ENCODE peak calls at places on chromosomes 6 and 20, in eight cellular contexts. One of them, this sample, is unnamed.

GRCh38 chr6:66226099-66226498 is 519.1 kb upstream of the EYS start:
- DNase-seq in NCI-H748 treated with DMSO at 0.1 percent for 48 hours: peak; percentile 47
- DNase-seq in fibroblast of mammary gland: peak; percentile 8
- DNase-seq in kidney glomerular epithelial cell: no peak
- DNase-seq in T1000: no peak
- DNase-seq in GDM1: no peak
- DNase-seq in anterior cingulate cortex: peak; percentile 0
- DNase-seq in left ventricle myocardium inferior: no peak
- DNase-seq in this sample: peak; percentile 19

GRCh38 chr6:41706876-41707564 is 28.4 kb downstream of the TFEB start:
- DNase-seq in NCI-H748 treated with DMSO at 0.1 percent for 48 hours: no peak
- DNase-seq in fibroblast of mammary gland: peak; percentile 61
- DNase-seq in kidney glomerular epithelial cell: no peak
- DNase-seq in T1000: no peak
- DNase-seq in GDM1: no peak
- DNase-seq in anterior cingulate cortex: peak; percentile 26
- DNase-seq in left ventricle myocardium inferior: no peak
- DNase-seq in this sample: peak; percentile 40

GRCh38 chr20:64041781-64042771 is 6.1 kb downstream of the C20orf204 start:
- DNase-seq in NCI-H748 treated with DMSO at 0.1 percent for 48 hours: no peak
- DNase-seq in fibroblast of mammary gland: no peak
- DNase-seq in kidney glomerular epithelial cell: no peak
- DNase-seq in T1000: no peak
- DNase-seq in GDM1: no peak
- DNase-seq in anterior cingulate cortex: no peak
- DNase-seq in left ventricle myocardium inferior: no peak
- DNase-seq in this sample: no peak

GRCh38 chr6:99568103-99568933 is at the start of gene CCNC:
- DNase-seq in NCI-H748 treated with DMSO at 0.1 percent for 48 hours: peak; percentile 81
- DNase-seq in fibroblast of mammary gland: peak; percentile 97
- DNase-seq in kidney glomerular epithelial cell: peak; percentile 92
- DNase-seq in T1000: peak; percentile 95
- DNase-seq in GDM1: peak; percentile 90
- DNase-seq in anterior cingulate cortex: peak; percentile 91
- DNase-seq in left ventricle myocardium inferior: peak; percentile 91
- DNase-seq in this sample: peak; percentile 95

GRCh38 chr6:39263299-39264037 is 34.2 kb upstream of the KCNK5 start:
- DNase-seq in NCI-H748 treated with DMSO at 0.1 percent for 48 hours: no peak
- DNase-seq in fibroblast of mammary gland: peak; percentile 2
- DNase-seq in kidney glomerular epithelial cell: no peak
- DNase-seq in T1000: no peak
- DNase-seq in GDM1: no peak
- DNase-seq in anterior cingulate cortex: no peak
- DNase-seq in left ventricle myocardium inferior: no peak
- DNase-seq in this sample: no peak

GRCh38 chr6:111573118-111573883 is 32.4 kb downstream of the TRAF3IP2 start:
- DNase-seq in NCI-H748 treated with DMSO at 0.1 percent for 48 hours: no peak
- DNase-seq in fibroblast of mammary gland: peak; percentile 81
- DNase-seq in kidney glomerular epithelial cell: peak; percentile 21
- DNase-seq in T1000: no peak
- DNase-seq in GDM1: no peak
- DNase-seq in anterior cingulate cortex: peak; percentile 28
- DNase-seq in left ventricle myocardium inferior: no peak
- DNase-seq in this sample: no peak

GRCh38 chr20:51424270-51425041 is 118.1 kb downstream of the NFATC2 start:
- DNase-seq in NCI-H748 treated with DMSO at 0.1 percent for 48 hours: no peak
- DNase-seq in fibroblast of mammary gland: no peak
- DNase-seq in kidney glomerular epithelial cell: no peak
- DNase-seq in T1000: no peak
- DNase-seq in GDM1: no peak
- DNase-seq in anterior cingulate cortex: no peak
- DNase-seq in left ventricle myocardium inferior: no peak
- DNase-seq in this sample: no peak

GRCh38 chr6:110098511-110099116 is 80.9 kb downstream of the WASF1 start:
- DNase-seq in NCI-H748 treated with DMSO at 0.1 percent for 48 hours: no peak
- DNase-seq in fibroblast of mammary gland: no peak
- DNase-seq in kidney glomerular epithelial cell: no peak
- DNase-seq in T1000: no peak
- DNase-seq in GDM1: no peak
- DNase-seq in anterior cingulate cortex: no peak
- DNase-seq in left ventricle myocardium inferior: no peak
- DNase-seq in this sample: no peak

GRCh38 chr6:105594272-105594671 is 191.4 kb upstream of the PREP start:
- DNase-seq in NCI-H748 treated with DMSO at 0.1 percent for 48 hours: no peak
- DNase-seq in fibroblast of mammary gland: no peak
- DNase-seq in kidney glomerular epithelial cell: no peak
- DNase-seq in T1000: no peak
- DNase-seq in GDM1: no peak
- DNase-seq in anterior cingulate cortex: no peak
- DNase-seq in left ventricle myocardium inferior: no peak
- DNase-seq in this sample: no peak

GRCh38 chr6:40989204-40990179 is 49.5 kb downstream of the UNC5CL start:
- DNase-seq in NCI-H748 treated with DMSO at 0.1 percent for 48 hours: no peak
- DNase-seq in fibroblast of mammary gland: no peak
- DNase-seq in kidney glomerular epithelial cell: no peak
- DNase-seq in T1000: no peak
- DNase-seq in GDM1: no peak
- DNase-seq in anterior cingulate cortex: no peak
- DNase-seq in left ventricle myocardium inferior: no peak
- DNase-seq in this sample: no peak

GRCh38 chr20:2349801-2350200 is 30.9 kb upstream of the TGM6 start:
- DNase-seq in NCI-H748 treated with DMSO at 0.1 percent for 48 hours: no peak
- DNase-seq in fibroblast of mammary gland: no peak
- DNase-seq in kidney glomerular epithelial cell: no peak
- DNase-seq in T1000: no peak
- DNase-seq in GDM1: no peak
- DNase-seq in anterior cingulate cortex: no peak
- DNase-seq in left ventricle myocardium inferior: no peak
- DNase-seq in this sample: no peak

GRCh38 chr20:56422131-56422823 is 10.2 kb downstream of the CASS4 start:
- DNase-seq in NCI-H748 treated with DMSO at 0.1 percent for 48 hours: no peak
- DNase-seq in fibroblast of mammary gland: peak; percentile 72
- DNase-seq in kidney glomerular epithelial cell: peak; percentile 95
- DNase-seq in T1000: no peak
- DNase-seq in GDM1: peak; percentile 34
- DNase-seq in anterior cingulate cortex: no peak
- DNase-seq in left ventricle myocardium inferior: no peak
- DNase-seq in this sample: no peak

GRCh38 chr6:138085839-138086222 is 21.4 kb downstream of the PERP start:
- DNase-seq in NCI-H748 treated with DMSO at 0.1 percent for 48 hours: no peak
- DNase-seq in fibroblast of mammary gland: no peak
- DNase-seq in kidney glomerular epithelial cell: no peak
- DNase-seq in T1000: no peak
- DNase-seq in GDM1: no peak
- DNase-seq in anterior cingulate cortex: no peak
- DNase-seq in left ventricle myocardium inferior: no peak
- DNase-seq in this sample: no peak

GRCh38 chr6:35497571-35498406 is 910 bp upstream of the TEAD3 start:
- DNase-seq in NCI-H748 treated with DMSO at 0.1 percent for 48 hours: no peak
- DNase-seq in fibroblast of mammary gland: peak; percentile 85
- DNase-seq in kidney glomerular epithelial cell: no peak
- DNase-seq in T1000: peak; percentile 54
- DNase-seq in GDM1: no peak
- DNase-seq in anterior cingulate cortex: no peak
- DNase-seq in left ventricle myocardium inferior: peak; percentile 83
- DNase-seq in this sample: no peak

GRCh38 chr20:48771542-48771941 is 56.3 kb downstream of the PREX1 start:
- DNase-seq in NCI-H748 treated with DMSO at 0.1 percent for 48 hours: no peak
- DNase-seq in fibroblast of mammary gland: peak; percentile 41
- DNase-seq in kidney glomerular epithelial cell: peak; percentile 30
- DNase-seq in T1000: no peak
- DNase-seq in GDM1: peak; percentile 70
- DNase-seq in anterior cingulate cortex: peak; percentile 27
- DNase-seq in left ventricle myocardium inferior: no peak
- DNase-seq in this sample: no peak

GRCh38 chr20:15706719-15707118 is 866.5 kb downstream of the KIF16B start:
- DNase-seq in NCI-H748 treated with DMSO at 0.1 percent for 48 hours: no peak
- DNase-seq in fibroblast of mammary gland: peak; percentile 11
- DNase-seq in kidney glomerular epithelial cell: no peak
- DNase-seq in T1000: no peak
- DNase-seq in GDM1: no peak
- DNase-seq in anterior cingulate cortex: no peak
- DNase-seq in left ventricle myocardium inferior: no peak
- DNase-seq in this sample: no peak

GRCh38 chr6:104325341-104326172 is 534.2 kb downstream of the HACE1 start:
- DNase-seq in NCI-H748 treated with DMSO at 0.1 percent for 48 hours: peak; percentile 9
- DNase-seq in fibroblast of mammary gland: peak; percentile 52
- DNase-seq in kidney glomerular epithelial cell: peak; percentile 32
- DNase-seq in T1000: peak; percentile 24
- DNase-seq in GDM1: no peak
- DNase-seq in anterior cingulate cortex: no peak
- DNase-seq in left ventricle myocardium inferior: no peak
- DNase-seq in this sample: peak; percentile 25

GRCh38 chr6:1614767-1615650 is 5.3 kb downstream of the FOXC1 start:
- DNase-seq in NCI-H748 treated with DMSO at 0.1 percent for 48 hours: no peak
- DNase-seq in fibroblast of mammary gland: no peak
- DNase-seq in kidney glomerular epithelial cell: peak; percentile 21
- DNase-seq in T1000: no peak
- DNase-seq in GDM1: no peak
- DNase-seq in anterior cingulate cortex: no peak
- DNase-seq in left ventricle myocardium inferior: no peak
- DNase-seq in this sample: no peak

GRCh38 chr20:58639182-58640146 is 11.6 kb upstream of the STX16 start:
- DNase-seq in NCI-H748 treated with DMSO at 0.1 percent for 48 hours: no peak
- DNase-seq in fibroblast of mammary gland: no peak
- DNase-seq in kidney glomerular epithelial cell: no peak
- DNase-seq in T1000: no peak
- DNase-seq in GDM1: no peak
- DNase-seq in anterior cingulate cortex: no peak
- DNase-seq in left ventricle myocardium inferior: no peak
- DNase-seq in this sample: no peak

GRCh38 chr20:50129662-50130345 is 16.9 kb upstream of the UBE2V1 start:
- DNase-seq in NCI-H748 treated with DMSO at 0.1 percent for 48 hours: no peak
- DNase-seq in fibroblast of mammary gland: no peak
- DNase-seq in kidney glomerular epithelial cell: no peak
- DNase-seq in T1000: peak; percentile 91
- DNase-seq in GDM1: no peak
- DNase-seq in anterior cingulate cortex: no peak
- DNase-seq in left ventricle myocardium inferior: no peak
- DNase-seq in this sample: peak; percentile 37

This sample was measured in BE2C.